ENCODE peak calls at places on chromosome 17, in six cellular contexts. O is lower leg skin; Z is NCI-H774; P is NCI-H510A treated with DMSO at 0.1 percent for 48 hours; A is Caki2; G is stimulated activated naive B cell treated with anti-CD40 and anti-IgM and Interleukin-4, amounts not matched to agents 10 μg/mL and 1 μg/mL and 100 μg/mL, for 72 hours. K is an unnamed sample.

GRCh38 chr17:82933911-82934310 is 94.1 kb upstream of the ZNF750 start:
- DNase-seq in O (no peak), Z (no peak), P (no peak), A (no peak), G (no peak), K (no peak)

GRCh38 chr17:38469875-38470274 is 41.6 kb downstream of the ARHGAP23 start:
- DNase-seq in O (no peak), Z (no peak), P (no peak), A (no peak), G (no peak), K (no peak)

GRCh38 chr17:79305831-79306687 is 231.4 kb downstream of the ENGASE start:
- DNase-seq in O (no peak), Z (no peak), P (no peak), A (peak), G (no peak), K (no peak)

GRCh38 chr17:60601443-60602384 is 1.7 kb downstream of the PPM1D start:
- DNase-seq in O (peak), Z (peak), P (peak), A (peak), G (peak), K (peak)

GRCh38 chr17:7239091-7240027 is at the start of gene PHF23:
- DNase-seq in O (peak), Z (peak), P (peak), A (peak), G (peak), K (peak)

GRCh38 chr17:46212634-46213435 is 19.6 kb upstream of the KANSL1 start:
- DNase-seq in O (peak), Z (peak), P (peak), A (peak), G (peak), K (no peak)

GRCh38 chr17:50128441-50129302 is 1.3 kb downstream of the SAMD14 start:
- DNase-seq in O (no peak), Z (no peak), P (no peak), A (no peak), G (no peak), K (no peak)

GRCh38 chr17:561118-561517 is 153.5 kb downstream of the VPS53 start:
- DNase-seq in O (no peak), Z (no peak), P (no peak), A (no peak), G (peak), K (no peak)

GRCh38 chr17:36855459-36855858 is 81.8 kb upstream of the LHX1 start:
- DNase-seq in O (no peak), Z (no peak), P (no peak), A (no peak), G (no peak), K (no peak)

GRCh38 chr17:17626151-17626805 is 34.8 kb upstream of the PEMT start:
- DNase-seq in O (no peak), Z (peak), P (peak), A (no peak), G (no peak), K (no peak)

GRCh38 chr17:49218941-49219913 is 8.7 kb downstream of the ABI3 start:
- DNase-seq in O (no peak), Z (no peak), P (no peak), A (no peak), G (peak), K (no peak)

GRCh38 chr17:82876602-82877391 is 37.0 kb upstream of the ZNF750 start:
- DNase-seq in O (peak), Z (no peak), P (peak), A (no peak), G (no peak), K (no peak)

GRCh38 chr17:8359769-8360168 is 16.7 kb downstream of the KRABD2 start:
- DNase-seq in O (no peak), Z (no peak), P (no peak), A (no peak), G (no peak), K (no peak)

GRCh38 chr17:80872011-80872929 is 119.4 kb upstream of the CHMP6 start:
- DNase-seq in O (no peak), Z (no peak), P (no peak), A (no peak), G (no peak), K (peak)

GRCh38 chr17:38728290-38728831 is 1.8 kb upstream of the CISD3 start:
- DNase-seq in O (no peak), Z (no peak), P (no peak), A (no peak), G (no peak), K (no peak)

GRCh38 chr17:36943250-36944220 is 5.2 kb upstream of the AATF start:
- DNase-seq in O (no peak), Z (peak), P (peak), A (no peak), G (no peak), K (no peak)

GRCh38 chr17:79695293-79696158 is 35.2 kb upstream of the ENPP7 start:
- DNase-seq in O (no peak), Z (no peak), P (no peak), A (peak), G (no peak), K (no peak)

GRCh38 chr17:16439303-16439791 is 24.0 kb downstream of the TRPV2 start:
- DNase-seq in O (no peak), Z (no peak), P (no peak), A (no peak), G (no peak), K (no peak)

GRCh38 chr17:63446981-63447687 is 1.0 kb upstream of the CYB561 start:
- DNase-seq in O (no peak), Z (peak), P (peak), A (no peak), G (peak), K (peak)

GRCh38 chr17:8122391-8122922 is 1.4 kb downstream of the HES7 start:
- DNase-seq in O (no peak), Z (no peak), P (no peak), A (peak), G (no peak), K (no peak)

GRCh38 chr17:9905078-9905415 is at the start of gene RCVRN:
- DNase-seq in O (no peak), Z (no peak), P (no peak), A (no peak), G (no peak), K (no peak)

GRCh38 chr17:41101586-41102259 is at the start of gene KRTAP4-16:
- DNase-seq in O (no peak), Z (no peak), P (no peak), A (no peak), G (no peak), K (no peak)

GRCh38 chr17:78493455-78494188 is 83.6 kb downstream of the DNAH17 start:
- DNase-seq in O (no peak), Z (no peak), P (no peak), A (no peak), G (no peak), K (no peak)

GRCh38 chr17:66378296-66378695 is 75.9 kb downstream of the PRKCA start:
- DNase-seq in O (no peak), Z (no peak), P (no peak), A (no peak), G (no peak), K (no peak)

GRCh38 chr17:53571342-53571741 is 251.4 kb upstream of the KIF2B start:
- DNase-seq in O (no peak), Z (no peak), P (no peak), A (peak), G (no peak), K (no peak)

GRCh38 chr17:78974635-78975591 is 4.8 kb downstream of the LGALS3BP start:
- DNase-seq in O (peak), Z (no peak), P (peak), A (peak), G (no peak), K (no peak)

GRCh38 chr17:17841620-17842025 is 4.8 kb upstream of the SREBF1 start:
- DNase-seq in O (no peak), Z (no peak), P (peak), A (no peak), G (no peak), K (no peak)

GRCh38 chr17:55334881-55335523 is 70.2 kb downstream of the HLF start:
- DNase-seq in O (no peak), Z (no peak), P (no peak), A (no peak), G (no peak), K (no peak)

K was measured in NCI-H2081 treated with DMSO at 0.1 percent for 48 hours.